ENCODE peak calls at places on chromosomes 6 and 20, in nine cellular contexts. G is RPMI8226; J is small intestine; Y is SK-N-DZ; S is neuronal stem cell; Z is NCI-H1105; H is GF-D8; I is mammary epithelial cell; A is activated CD8-positive, alpha-beta T cell treated with anti-CD3 and anti-CD28 coated beads for 36 hours. T is an unnamed sample.

GRCh38 chr20:51350941-51351631 is 191.4 kb downstream of the NFATC2 start:
- DNase-seq in G (no peak), A (no peak), Z (no peak), J (no peak), Y (no peak), I (no peak), H (no peak), S (no peak), T (no peak)

GRCh38 chr20:61899971-61900370 is 165.7 kb downstream of the TAF4 start:
- DNase-seq in G (no peak), I (no peak), J (no peak), Z (no peak), Y (no peak), H (no peak), A (no peak), S (no peak), T (no peak)

GRCh38 chr6:164247106-164247505 is 832.6 kb downstream of the QKI start:
- DNase-seq in H (no peak), G (no peak), Z (no peak), Y (no peak), A (no peak), S (peak; percentile 32), J (no peak), I (no peak), T (no peak)

GRCh38 chr20:53331151-53331973 is 262.3 kb downstream of the ZNF217 start:
- DNase-seq in H (no peak), S (no peak), Y (no peak), I (peak; percentile 22), Z (no peak), G (no peak), J (no peak), A (no peak), T (peak; percentile 1)

GRCh38 chr6:41371461-41371991 is 36.1 kb downstream of the NCR2 start:
- DNase-seq in S (peak; percentile 59), J (peak; percentile 63), G (peak; percentile 12), H (no peak), Z (no peak), I (no peak), Y (peak; percentile 46), A (no peak), T (peak; percentile 11)

GRCh38 chr6:45115696-45116095 is 212.4 kb upstream of the RUNX2 start:
- DNase-seq in Z (no peak), J (no peak), Y (no peak), I (peak; percentile 22), A (no peak), S (no peak), H (no peak), G (no peak), T (peak; percentile 3)

GRCh38 chr20:61437280-61438206 is 185.5 kb downstream of the CDH4 start:
- DNase-seq in I (peak; percentile 73), S (peak; percentile 52), Z (no peak), H (no peak), G (peak; percentile 60), Y (no peak), J (no peak), A (no peak), T (no peak)

GRCh38 chr6:89015971-89016370 is 52.6 kb upstream of the RNGTT start:
- DNase-seq in J (no peak), G (no peak), A (no peak), H (no peak), Z (no peak), S (no peak), I (no peak), Y (no peak), T (no peak)

GRCh38 chr6:158863646-158864045 is 44.5 kb upstream of the EZR start:
- DNase-seq in H (no peak), G (no peak), J (no peak), Y (no peak), S (no peak), A (no peak), Z (no peak), I (no peak), T (no peak)

GRCh38 chr6:98787401-98787800 is 47.0 kb upstream of the POU3F2 start:
- DNase-seq in G (no peak), H (no peak), J (no peak), I (no peak), Y (no peak), Z (peak; percentile 97), A (no peak), S (no peak), T (no peak)

GRCh38 chr20:50642288-50642803 is 49.0 kb downstream of the RIPOR3 start:
- DNase-seq in Y (no peak), I (no peak), G (no peak), Z (no peak), J (no peak), A (no peak), S (no peak), H (no peak), T (no peak)

GRCh38 chr6:158686791-158687381 is 37.0 kb downstream of the SYTL3 start:
- DNase-seq in H (peak; percentile 34), J (peak; percentile 61), I (no peak), Y (no peak), S (no peak), G (no peak), A (peak; percentile 49), Z (no peak), T (no peak)